ENCODE peak calls at places on chromosome 4, in four cellular contexts. M, R, O and U are unnamed samples.

GRCh38 chr4:88522702-88523324 is 763 bp downstream of the PYURF start:
- ATAC-seq in R (peak), M (peak), O (peak), U (no peak)

GRCh38 chr4:82513382-82513781 is 48.4 kb downstream of the TMEM150C start:
- ATAC-seq in R (no peak), O (no peak), M (no peak), U (no peak)

GRCh38 chr4:105058177-105058812 is 88.4 kb upstream of the TET2 start:
- ATAC-seq in O (no peak), R (no peak), M (no peak), U (no peak)

GRCh38 chr4:169040559-169041261 is 30.7 kb upstream of the CBR4 start:
- ATAC-seq in R (no peak), M (no peak), O (no peak), U (no peak)

GRCh38 chr4:95798003-95798402 is 41.9 kb upstream of the PDHA2 start:
- ATAC-seq in R (no peak), M (no peak), O (no peak), U (no peak)

GRCh38 chr4:3083732-3084131 is 9.3 kb downstream of the HTT start:
- ATAC-seq in O (no peak), M (no peak), R (no peak), U (no peak)

GRCh38 chr4:118005883-118006282 is 28.4 kb upstream of the NDST3 start:
- ATAC-seq in O (no peak), M (no peak), R (no peak), U (no peak)

GRCh38 chr4:141458501-141458900 is 177.9 kb upstream of the IL15 start:
- ATAC-seq in R (no peak), O (peak), M (no peak), U (no peak)

GRCh38 chr4:145552181-145552822 is 66.9 kb upstream of the MMAA start:
- ATAC-seq in R (no peak), M (no peak), O (no peak), U (no peak)

GRCh38 chr4:183987529-183987946 is 82.4 kb downstream of the STOX2 start:
- ATAC-seq in O (peak), M (no peak), R (peak), U (peak)

GRCh38 chr4:118353452-118353851 is 649 bp upstream of the PRSS12 start:
- ATAC-seq in O (peak), R (no peak), M (peak), U (no peak)

GRCh38 chr4:32986236-32986635 is 2266.1 kb downstream of the PCDH7 start:
- ATAC-seq in M (no peak), O (no peak), R (no peak), U (no peak)

GRCh38 chr4:122814426-122814825 is 12.2 kb upstream of the FGF2 start:
- ATAC-seq in M (no peak), O (no peak), R (no peak), U (no peak)

GRCh38 chr4:84455697-84456096 is 43.4 kb downstream of the NKX6-1 start:
- ATAC-seq in M (no peak), O (no peak), R (peak), U (peak)

GRCh38 chr4:108054025-108054424 is 64.3 kb downstream of the HADH start:
- ATAC-seq in R (no peak), O (no peak), M (peak), U (no peak)

GRCh38 chr4:104128850-104129213 is 365.9 kb downstream of the CXXC4 start:
- ATAC-seq in M (no peak), O (no peak), R (no peak), U (no peak)